ENCODE peak calls at places on chromosome 17, in five cellular contexts. N is psoas muscle, E is lung, V is A549, C is AG20443. Z is an unnamed sample.

GRCh38 chr17:63984651-63985386 is 12.1 kb upstream of the SCN4A start:
- DNase-seq in N (peak), E (peak), V (peak), C (peak), Z (peak)

GRCh38 chr17:27384261-27384701 is 72.0 kb upstream of the KSR1 start:
- DNase-seq in N (peak), E (no peak), V (peak), C (peak), Z (peak)

GRCh38 chr17:57874434-57875108 is 24.7 kb upstream of the MRPS23 start:
- DNase-seq in N (peak), E (peak), V (no peak), C (peak), Z (peak)

GRCh38 chr17:43368740-43369506 is 29.9 kb upstream of the ARL4D start:
- DNase-seq in N (peak), E (peak), V (peak), C (peak), Z (peak)

GRCh38 chr17:74457146-74457819 is 9.2 kb upstream of the CD300A start:
- DNase-seq in N (peak), E (peak), V (peak), C (peak), Z (peak)

GRCh38 chr17:14019186-14019956 is 49.9 kb upstream of the COX10 start:
- DNase-seq in N (no peak), E (no peak), V (no peak), C (peak), Z (peak)

GRCh38 chr17:83194189-83194565 is 114.8 kb downstream of the METRNL start:
- DNase-seq in N (peak), E (no peak), V (no peak), C (no peak), Z (no peak)

GRCh38 chr17:83186226-83186625 is 106.8 kb downstream of the METRNL start:
- DNase-seq in N (peak), E (peak), V (no peak), C (no peak), Z (no peak)

GRCh38 chr17:38449364-38449763 is 21.1 kb downstream of the ARHGAP23 start:
- DNase-seq in N (no peak), E (no peak), V (peak), C (no peak), Z (no peak)

GRCh38 chr17:41176744-41177387 is 1.2 kb downstream of the KRTAP4-2 start:
- DNase-seq in N (no peak), E (no peak), V (no peak), C (no peak), Z (no peak)

GRCh38 chr17:57519199-57519598 is 225.9 kb downstream of the CCDC182 start:
- DNase-seq in N (no peak), E (no peak), V (peak), C (peak), Z (no peak)

GRCh38 chr17:52134641-52135040 is 23.9 kb downstream of the CA10 start:
- DNase-seq in N (no peak), E (no peak), V (no peak), C (no peak), Z (no peak)

GRCh38 chr17:17525956-17526355 is 29.8 kb upstream of the RASD1 start:
- DNase-seq in N (no peak), E (no peak), V (no peak), C (no peak), Z (no peak)

GRCh38 chr17:32302037-32302436 is 36.4 kb downstream of the RHBDL3 start:
- DNase-seq in N (no peak), E (no peak), V (no peak), C (no peak), Z (no peak)

GRCh38 chr17:50205111-50205821 is 3.8 kb upstream of the COL1A1 start:
- DNase-seq in N (no peak), E (no peak), V (no peak), C (no peak), Z (no peak)

GRCh38 chr17:76575570-76575969 is 10.1 kb downstream of the ST6GALNAC2 start:
- DNase-seq in N (no peak), E (no peak), V (no peak), C (no peak), Z (no peak)

GRCh38 chr17:9217151-9218067 is 196.1 kb downstream of the NTN1 start:
- DNase-seq in N (no peak), E (no peak), V (no peak), C (peak), Z (peak)

GRCh38 chr17:30821751-30822723 is 2.5 kb downstream of the CRLF3 start:
- DNase-seq in N (no peak), E (no peak), V (no peak), C (peak), Z (no peak)

GRCh38 chr17:48869821-48870318 is 22.7 kb upstream of the ATP5MC1 start:
- DNase-seq in N (no peak), E (no peak), V (no peak), C (no peak), Z (no peak)

GRCh38 chr17:47990962-47991731 is 20.2 kb downstream of the CDK5RAP3 start:
- DNase-seq in N (no peak), E (no peak), V (no peak), C (peak), Z (peak)

GRCh38 chr17:44907696-44908470 is 7.4 kb downstream of the GFAP start:
- DNase-seq in N (no peak), E (no peak), V (no peak), C (no peak), Z (no peak)

GRCh38 chr17:81983011-81983638 is 5.7 kb downstream of the ASPSCR1 start:
- DNase-seq in N (no peak), E (no peak), V (no peak), C (no peak), Z (no peak)

GRCh38 chr17:40295471-40296457 is 8.1 kb downstream of the CDC6 start:
- DNase-seq in N (no peak), E (no peak), V (no peak), C (no peak), Z (no peak)

GRCh38 chr17:80243526-80244433 is 16.9 kb upstream of the RNF213 start:
- DNase-seq in N (peak), E (no peak), V (no peak), C (no peak), Z (no peak)

GRCh38 chr17:49993423-49994037 is 1.5 kb downstream of the DLX3 start:
- DNase-seq in N (no peak), E (no peak), V (no peak), C (peak), Z (peak)

GRCh38 chr17:75750661-75751423 is 14.2 kb downstream of the GALK1 start:
- DNase-seq in N (no peak), E (no peak), V (no peak), C (no peak), Z (no peak)

GRCh38 chr17:47693667-47694017 is 319 bp upstream of the TBKBP1 start:
- DNase-seq in N (no peak), E (no peak), V (no peak), C (no peak), Z (no peak)

GRCh38 chr17:8140058-8140412 is 12.2 kb downstream of the PER1 start:
- DNase-seq in N (peak), E (no peak), V (no peak), C (no peak), Z (no peak)

GRCh38 chr17:68455756-68456528 is 1.4 kb downstream of the WIPI1 start:
- DNase-seq in N (no peak), E (no peak), V (peak), C (peak), Z (peak)

GRCh38 chr17:16322636-16323035 is 30.6 kb downstream of the CENPV start:
- DNase-seq in N (no peak), E (no peak), V (no peak), C (peak), Z (peak)

GRCh38 chr17:57853695-57854094 is 3.9 kb upstream of the MRPS23 start:
- DNase-seq in N (peak), E (no peak), V (no peak), C (no peak), Z (no peak)

GRCh38 chr17:42680331-42680808 is 1.3 kb downstream of the CCR10 start:
- DNase-seq in N (no peak), E (no peak), V (peak), C (no peak), Z (no peak)

GRCh38 chr17:75785770-75786538 is 1.3 kb downstream of the UNK start:
- DNase-seq in N (no peak), E (no peak), V (no peak), C (no peak), Z (peak)

GRCh38 chr17:81487487-81488275 is 24.9 kb downstream of the ACTG1 start:
- DNase-seq in N (peak), E (peak), V (peak), C (peak), Z (peak)

GRCh38 chr17:42422958-42423712 is at the start of gene CAVIN1:
- DNase-seq in N (peak), E (peak), V (peak), C (peak), Z (peak)

GRCh38 chr17:50056961-50057330 is 1.0 kb downstream of the ITGA3 start:
- DNase-seq in N (no peak), E (no peak), V (peak), C (peak), Z (peak)

GRCh38 chr17:81978901-81979298 is 1.5 kb downstream of the ASPSCR1 start:
- DNase-seq in N (no peak), E (no peak), V (no peak), C (no peak), Z (no peak)

Z was measured in GM03348.